ENCODE peak calls at places on chromosomes 5 and 9, in five cellular contexts. V is epithelial cell of esophagus, T is HEK293T, M is erythroblast, D is HTR-8/SVneo. W is an unnamed sample.

GRCh38 chr9:135065151-135065550 is 22.3 kb upstream of the OLFM1 start:
- DNase-seq in V (no peak), T (no peak), M (no peak), D (no peak), W (peak; percentile 64)

GRCh38 chr9:91580136-91580535 is 156.5 kb upstream of the NFIL3 start:
- DNase-seq in V (peak; percentile 46), T (no peak), M (no peak), D (peak; percentile 15), W (no peak)

GRCh38 chr9:20447291-20447690 is 175.0 kb downstream of the MLLT3 start:
- DNase-seq in V (no peak), T (no peak), M (no peak), D (no peak), W (no peak)

GRCh38 chr9:136614967-136615623 is 47.6 kb upstream of the EGFL7 start:
- DNase-seq in V (peak; percentile 49), T (no peak), M (no peak), D (no peak), W (no peak)

GRCh38 chr9:129720865-129721545 is 31.8 kb downstream of the PTGES start:
- DNase-seq in V (no peak), T (no peak), M (no peak), D (no peak), W (no peak)

GRCh38 chr5:75622564-75622963 is 11.3 kb downstream of the ANKDD1B start:
- DNase-seq in V (peak; percentile 96), T (no peak), M (no peak), D (no peak), W (no peak)

GRCh38 chr9:112265391-112265790 is 68.0 kb downstream of the PTBP3 start:
- DNase-seq in V (no peak), T (no peak), M (no peak), D (no peak), W (no peak)

GRCh38 chr5:32597046-32597629 is 11.8 kb downstream of the SUB1 start:
- DNase-seq in V (no peak), T (no peak), M (no peak), D (no peak), W (no peak)

W was measured in cardiac septum.